ENCODE peak calls at places on chromosomes 2 and 18, in six cellular contexts. U is heart left ventricle, C is foreskin keratinocyte, A is esophagus squamous epithelium, B is endothelial cell, R is mammary epithelial cell. D is an unnamed sample.

GRCh38 chr2:133817680-133818566 is 249.7 kb upstream of the NCKAP5 start:
- DNase-seq in U (no peak), C (peak; percentile 93), A (no peak), B (no peak), R (peak; percentile 91), D (no peak)

GRCh38 chr2:16264931-16265540 is 324.7 kb downstream of the MYCN start:
- DNase-seq in U (no peak), C (no peak), A (no peak), B (no peak), R (no peak), D (no peak)

GRCh38 chr2:165584126-165584525 is 114.6 kb downstream of the CSRNP3 start:
- DNase-seq in U (no peak), C (no peak), A (no peak), B (no peak), R (no peak), D (no peak)

GRCh38 chr2:215022418-215022817 is 116.0 kb downstream of the ABCA12 start:
- DNase-seq in U (no peak), C (no peak), A (no peak), B (no peak), R (peak; percentile 46), D (no peak)

GRCh38 chr2:26903676-26904075 is 55.7 kb downstream of the DPYSL5 start:
- DNase-seq in U (no peak), C (no peak), A (no peak), B (no peak), R (no peak), D (no peak)

GRCh38 chr18:38886852-38887670 is 1321.5 kb upstream of the CELF4 start:
- DNase-seq in U (no peak), C (no peak), A (no peak), B (no peak), R (no peak), D (no peak)

GRCh38 chr2:135532581-135532980 is 1.3 kb downstream of the R3HDM1 start:
- DNase-seq in U (no peak), C (no peak), A (no peak), B (no peak), R (no peak), D (no peak)

GRCh38 chr2:174001107-174001506 is 35.9 kb upstream of the SP3 start:
- DNase-seq in U (no peak), C (no peak), A (no peak), B (no peak), R (no peak), D (no peak)

GRCh38 chr2:239579524-239580198 is 178.8 kb upstream of the HDAC4 start:
- DNase-seq in U (peak; percentile 2), C (no peak), A (no peak), B (no peak), R (no peak), D (peak; percentile 6)

GRCh38 chr18:24600076-24600654 is 139.7 kb downstream of the HRH4 start:
- DNase-seq in U (no peak), C (peak; percentile 11), A (no peak), B (peak; percentile 21), R (peak; percentile 45), D (no peak)

GRCh38 chr18:63994783-63995399 is 25.0 kb downstream of the SERPINB8 start:
- DNase-seq in U (peak; percentile 44), C (no peak), A (no peak), B (peak; percentile 39), R (peak; percentile 50), D (peak; percentile 47)

GRCh38 chr2:184154438-184154837 is 443.9 kb upstream of the ZNF804A start:
- DNase-seq in U (no peak), C (peak; percentile 4), A (no peak), B (no peak), R (peak; percentile 48), D (no peak)

GRCh38 chr2:232611559-232612218 is 21.7 kb upstream of the EFHD1 start:
- DNase-seq in U (peak; percentile 74), C (peak; percentile 71), A (no peak), B (peak; percentile 66), R (peak; percentile 79), D (peak; percentile 69)

GRCh38 chr2:44668336-44668735 is 273.2 kb upstream of the SIX3 start:
- DNase-seq in U (no peak), C (no peak), A (no peak), B (no peak), R (no peak), D (no peak)

GRCh38 chr18:56315363-56315762 is 323.0 kb downstream of the TXNL1 start:
- DNase-seq in U (no peak), C (peak; percentile 58), A (no peak), B (no peak), R (peak; percentile 35), D (no peak)

GRCh38 chr2:52933878-52934277 is 833.7 kb upstream of the CHAC2 start:
- DNase-seq in U (no peak), C (no peak), A (no peak), B (no peak), R (no peak), D (no peak)

GRCh38 chr2:104861295-104862060 is 7.6 kb downstream of the POU3F3 start:
- DNase-seq in U (no peak), C (no peak), A (no peak), B (no peak), R (no peak), D (no peak)

GRCh38 chr2:61396005-61396404 is 74.9 kb downstream of the USP34 start:
- DNase-seq in U (no peak), C (no peak), A (no peak), B (no peak), R (no peak), D (no peak)
- TF ChIP-seq CTCF in U (no peak), C (no peak), A (no peak), B (no peak), R (no peak), D (no peak)

GRCh38 chr18:66752733-66753132 is 148.8 kb upstream of the CDH19 start:
- DNase-seq in U (no peak), C (no peak), A (no peak), B (no peak), R (peak; percentile 30), D (no peak)

GRCh38 chr18:66749475-66750035 is 145.7 kb upstream of the CDH19 start:
- DNase-seq in U (no peak), C (no peak), A (no peak), B (no peak), R (no peak), D (no peak)

GRCh38 chr18:66754335-66754734 is 150.4 kb upstream of the CDH19 start:
- DNase-seq in U (no peak), C (no peak), A (no peak), B (no peak), R (no peak), D (no peak)

GRCh38 chr18:66749030-66749429 is 145.1 kb upstream of the CDH19 start:
- DNase-seq in U (no peak), C (no peak), A (no peak), B (no peak), R (no peak), D (no peak)
- TF ChIP-seq CTCF in U (peak; percentile 45), C (no peak), A (peak; percentile 14), B (no peak), R (peak; percentile 3), D (no peak)

GRCh38 chr2:9420495-9420894 is 2.8 kb downstream of the ITGB1BP1 start:
- DNase-seq in U (no peak), C (no peak), A (no peak), B (no peak), R (no peak), D (no peak)

GRCh38 chr2:9423100-9423921 is at the start of the genes CPSF3 and ITGB1BP1:
- DNase-seq in U (peak; percentile 98), C (peak; percentile 82), A (peak; percentile 74), B (peak; percentile 99), R (peak; percentile 97), D (peak; percentile 83)

GRCh38 chr2:9424447-9425164 is 1.2 kb downstream of the CPSF3 start:
- DNase-seq in U (no peak), C (no peak), A (no peak), B (no peak), R (no peak), D (no peak)

GRCh38 chr2:9423922-9424272 is 443 bp downstream of the CPSF3 start:
- DNase-seq in U (no peak), C (no peak), A (no peak), B (no peak), R (no peak), D (no peak)

DNA sequence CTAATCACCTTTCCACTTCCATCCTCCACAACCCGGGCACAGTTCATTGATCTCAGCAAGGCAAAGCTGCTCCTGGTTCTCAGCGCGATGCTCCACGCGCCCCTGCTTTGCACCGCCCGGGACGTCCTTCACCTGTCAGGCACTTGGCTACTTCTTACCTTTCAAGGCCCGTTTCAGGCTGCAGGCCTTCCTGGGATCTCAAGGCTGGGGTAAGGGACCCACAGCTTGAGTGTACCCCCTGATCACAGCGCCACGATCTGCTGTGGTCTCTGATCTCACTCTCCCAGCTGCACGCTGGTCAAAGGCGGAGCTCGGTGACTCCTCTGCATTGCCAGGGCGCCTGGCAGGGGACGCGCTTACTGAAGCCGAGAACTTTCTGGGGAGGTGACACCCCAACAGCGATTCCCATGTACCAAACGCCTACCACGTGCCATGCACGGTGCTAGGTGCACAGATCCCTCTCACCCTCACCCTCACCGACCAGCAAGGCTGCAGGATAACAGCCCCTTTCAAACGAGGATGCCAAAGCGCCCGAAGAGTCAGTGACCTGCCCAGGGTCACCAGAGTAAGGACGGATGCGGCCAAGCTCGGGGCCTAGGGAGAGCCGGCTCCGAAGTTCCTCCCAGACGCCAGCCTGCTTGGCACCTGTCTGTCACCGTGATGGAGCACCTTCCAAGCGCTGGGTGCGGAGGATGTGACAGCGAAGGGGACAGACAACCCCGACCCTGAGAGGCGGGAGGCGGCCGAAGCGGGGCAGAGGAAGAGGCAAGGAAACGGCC is 818 bp downstream of the ITGB1BP1 start:
- DNase-seq in U (peak; percentile 66), C (no peak), A (no peak), B (peak; percentile 21), R (peak; percentile 51), D (no peak)
- TF ChIP-seq CTCF in U (no peak), C (no peak), A (no peak), B (no peak), R (no peak), D (no peak)

GRCh38 chr2:127560201-127560928 is 24.9 kb downstream of the MYO7B start:
- DNase-seq in U (no peak), C (no peak), A (no peak), B (no peak), R (peak; percentile 14), D (no peak)
- TF ChIP-seq CTCF in U (no peak), C (no peak), A (no peak), B (no peak), R (no peak), D (no peak)

GRCh38 chr2:42854207-42854818 is 61.9 kb upstream of the HAAO start:
- DNase-seq in U (peak; percentile 83), C (peak; percentile 65), A (no peak), B (no peak), R (peak; percentile 36), D (no peak)
- TF ChIP-seq CTCF in U (no peak), C (no peak), A (no peak), B (no peak), R (no peak), D (no peak)

GRCh38 chr2:235055891-235056516 is 104.2 kb downstream of the SH3BP4 start:
- DNase-seq in U (no peak), C (peak; percentile 12), A (no peak), B (peak; percentile 24), R (peak; percentile 30), D (no peak)
- TF ChIP-seq CTCF in U (peak; percentile 61), C (peak; percentile 83), A (peak; percentile 68), B (peak; percentile 56), R (peak; percentile 77), D (no peak)

GRCh38 chr2:9950521-9951271 is 797 bp upstream of the GRHL1 start:
- DNase-seq in U (peak; percentile 50), C (no peak), A (no peak), B (peak; percentile 42), R (peak; percentile 35), D (no peak)
- TF ChIP-seq CTCF in U (peak; percentile 16), C (peak; percentile 24), A (no peak), B (no peak), R (no peak), D (no peak)